ENCODE peak calls at places on chromosomes 16 and 17, in ten cellular contexts. One of them, this sample, is unnamed.

GRCh38 chr16:85829751-85830445 is 30.4 kb downstream of the COX4I1 start:
- DNase-seq in prostate gland: no peak
- DNase-seq in body of pancreas: peak; percentile 60
- DNase-seq in vagina: no peak
- DNase-seq in uterus: no peak
- DNase-seq in adrenal gland: no peak
- DNase-seq in tibial nerve: peak; percentile 29
- DNase-seq in heart left ventricle: peak; percentile 67
- DNase-seq in IMR-90: no peak
- DNase-seq in upper lobe of left lung: peak; percentile 75
- DNase-seq in this sample: no peak

GRCh38 chr16:70695351-70696070 is 9.7 kb upstream of the MTSS2 start:
- DNase-seq in tibial nerve: no peak
- DNase-seq in vagina: no peak
- DNase-seq in IMR-90: no peak
- DNase-seq in prostate gland: no peak
- DNase-seq in body of pancreas: no peak
- DNase-seq in adrenal gland: no peak
- DNase-seq in uterus: no peak
- DNase-seq in upper lobe of left lung: no peak
- DNase-seq in heart left ventricle: peak; percentile 89
- DNase-seq in this sample: no peak

GRCh38 chr17:52827526-52827925 is 669.0 kb upstream of the CA10 start:
- DNase-seq in upper lobe of left lung: peak; percentile 3
- DNase-seq in adrenal gland: no peak
- DNase-seq in IMR-90: no peak
- DNase-seq in body of pancreas: no peak
- DNase-seq in tibial nerve: no peak
- DNase-seq in prostate gland: peak; percentile 70
- DNase-seq in vagina: no peak
- DNase-seq in heart left ventricle: no peak
- DNase-seq in uterus: no peak
- DNase-seq in this sample: no peak

GRCh38 chr17:39845052-39845976 is 18.8 kb downstream of the IKZF3 start:
- DNase-seq in upper lobe of left lung: no peak
- DNase-seq in adrenal gland: no peak
- DNase-seq in uterus: no peak
- DNase-seq in prostate gland: no peak
- DNase-seq in heart left ventricle: no peak
- DNase-seq in vagina: no peak
- DNase-seq in body of pancreas: no peak
- DNase-seq in IMR-90: peak; percentile 5
- DNase-seq in tibial nerve: no peak
- DNase-seq in this sample: no peak

GRCh38 chr16:88570691-88571092 is 489 bp downstream of the ZC3H18 start:
- DNase-seq in prostate gland: no peak
- DNase-seq in IMR-90: no peak
- DNase-seq in vagina: no peak
- DNase-seq in uterus: no peak
- DNase-seq in heart left ventricle: no peak
- DNase-seq in body of pancreas: no peak
- DNase-seq in upper lobe of left lung: no peak
- DNase-seq in tibial nerve: no peak
- DNase-seq in adrenal gland: no peak
- DNase-seq in this sample: no peak

GRCh38 chr16:683396-684066 is 603 bp downstream of the JMJD8 start:
- DNase-seq in IMR-90: no peak
- DNase-seq in tibial nerve: no peak
- DNase-seq in vagina: no peak
- DNase-seq in upper lobe of left lung: no peak
- DNase-seq in prostate gland: no peak
- DNase-seq in adrenal gland: no peak
- DNase-seq in uterus: peak; percentile 27
- DNase-seq in heart left ventricle: no peak
- DNase-seq in body of pancreas: no peak
- DNase-seq in this sample: no peak

GRCh38 chr17:50691550-50692447 is 15.9 kb downstream of the ANKRD40 start:
- DNase-seq in heart left ventricle: no peak
- DNase-seq in vagina: no peak
- DNase-seq in uterus: no peak
- DNase-seq in body of pancreas: peak; percentile 93
- DNase-seq in adrenal gland: no peak
- DNase-seq in prostate gland: no peak
- DNase-seq in tibial nerve: no peak
- DNase-seq in upper lobe of left lung: no peak
- DNase-seq in IMR-90: no peak
- DNase-seq in this sample: no peak

GRCh38 chr16:54484700-54485099 is 198.1 kb upstream of the IRX3 start:
- DNase-seq in heart left ventricle: peak; percentile 39
- DNase-seq in prostate gland: peak; percentile 31
- DNase-seq in IMR-90: no peak
- DNase-seq in body of pancreas: no peak
- DNase-seq in upper lobe of left lung: no peak
- DNase-seq in adrenal gland: no peak
- DNase-seq in tibial nerve: no peak
- DNase-seq in uterus: no peak
- DNase-seq in vagina: no peak
- DNase-seq in this sample: no peak

GRCh38 chr16:892006-892405 is 78.8 kb downstream of the LMF1 start:
- DNase-seq in adrenal gland: no peak
- DNase-seq in vagina: no peak
- DNase-seq in tibial nerve: no peak
- DNase-seq in IMR-90: no peak
- DNase-seq in prostate gland: no peak
- DNase-seq in body of pancreas: no peak
- DNase-seq in heart left ventricle: no peak
- DNase-seq in uterus: no peak
- DNase-seq in upper lobe of left lung: peak; percentile 75
- DNase-seq in this sample: no peak

GRCh38 chr16:85051067-85051709 is 23.6 kb downstream of the KIAA0513 start:
- DNase-seq in upper lobe of left lung: no peak
- DNase-seq in vagina: no peak
- DNase-seq in prostate gland: no peak
- DNase-seq in adrenal gland: no peak
- DNase-seq in tibial nerve: no peak
- DNase-seq in body of pancreas: no peak
- DNase-seq in heart left ventricle: no peak
- DNase-seq in IMR-90: no peak
- DNase-seq in uterus: no peak
- DNase-seq in this sample: no peak

GRCh38 chr16:50354629-50355456 is 13.9 kb downstream of the BRD7 start:
- DNase-seq in vagina: no peak
- DNase-seq in body of pancreas: no peak
- DNase-seq in uterus: no peak
- DNase-seq in tibial nerve: no peak
- DNase-seq in heart left ventricle: no peak
- DNase-seq in adrenal gland: no peak
- DNase-seq in upper lobe of left lung: no peak
- DNase-seq in IMR-90: no peak
- DNase-seq in prostate gland: no peak
- DNase-seq in this sample: no peak

GRCh38 chr17:67156269-67157199 is 88.5 kb downstream of the HELZ start:
- DNase-seq in heart left ventricle: no peak
- DNase-seq in body of pancreas: no peak
- DNase-seq in upper lobe of left lung: no peak
- DNase-seq in uterus: no peak
- DNase-seq in tibial nerve: no peak
- DNase-seq in vagina: no peak
- DNase-seq in IMR-90: peak; percentile 14
- DNase-seq in adrenal gland: no peak
- DNase-seq in prostate gland: no peak
- DNase-seq in this sample: no peak

GRCh38 chr17:58415371-58416055 is 1.8 kb downstream of the RNF43 start:
- DNase-seq in upper lobe of left lung: peak; percentile 58
- DNase-seq in prostate gland: peak; percentile 46
- DNase-seq in uterus: no peak
- DNase-seq in body of pancreas: peak; percentile 76
- DNase-seq in tibial nerve: no peak
- DNase-seq in adrenal gland: peak; percentile 37
- DNase-seq in IMR-90: no peak
- DNase-seq in vagina: no peak
- DNase-seq in heart left ventricle: peak; percentile 56
- DNase-seq in this sample: no peak

GRCh38 chr16:78836802-78837489 is 737.5 kb downstream of the WWOX start:
- DNase-seq in vagina: no peak
- DNase-seq in adrenal gland: no peak
- DNase-seq in uterus: no peak
- DNase-seq in heart left ventricle: no peak
- DNase-seq in tibial nerve: no peak
- DNase-seq in body of pancreas: no peak
- DNase-seq in prostate gland: no peak
- DNase-seq in upper lobe of left lung: no peak
- DNase-seq in IMR-90: no peak
- DNase-seq in this sample: no peak

GRCh38 chr16:67539691-67540635 is 11.3 kb downstream of the RIPOR1 start:
- DNase-seq in body of pancreas: no peak
- DNase-seq in uterus: no peak
- DNase-seq in IMR-90: no peak
- DNase-seq in adrenal gland: no peak
- DNase-seq in vagina: no peak
- DNase-seq in prostate gland: no peak
- DNase-seq in upper lobe of left lung: no peak
- DNase-seq in tibial nerve: no peak
- DNase-seq in heart left ventricle: no peak
- DNase-seq in this sample: no peak
- H3K4me3 ChIP-seq in body of pancreas: no peak overlapping the region
- H3K4me3 ChIP-seq in uterus: no peak overlapping the region
- H3K4me3 ChIP-seq in IMR-90: no peak overlapping the region
- H3K4me3 ChIP-seq in adrenal gland: no peak overlapping the region
- H3K4me3 ChIP-seq in vagina: no peak overlapping the region
- H3K4me3 ChIP-seq in prostate gland: no peak overlapping the region
- H3K4me3 ChIP-seq in upper lobe of left lung: no peak overlapping the region
- H3K4me3 ChIP-seq in tibial nerve: no peak overlapping the region
- H3K4me3 ChIP-seq in heart left ventricle: no peak overlapping the region
- H3K4me3 ChIP-seq in this sample: no peak overlapping the region

DNA sequence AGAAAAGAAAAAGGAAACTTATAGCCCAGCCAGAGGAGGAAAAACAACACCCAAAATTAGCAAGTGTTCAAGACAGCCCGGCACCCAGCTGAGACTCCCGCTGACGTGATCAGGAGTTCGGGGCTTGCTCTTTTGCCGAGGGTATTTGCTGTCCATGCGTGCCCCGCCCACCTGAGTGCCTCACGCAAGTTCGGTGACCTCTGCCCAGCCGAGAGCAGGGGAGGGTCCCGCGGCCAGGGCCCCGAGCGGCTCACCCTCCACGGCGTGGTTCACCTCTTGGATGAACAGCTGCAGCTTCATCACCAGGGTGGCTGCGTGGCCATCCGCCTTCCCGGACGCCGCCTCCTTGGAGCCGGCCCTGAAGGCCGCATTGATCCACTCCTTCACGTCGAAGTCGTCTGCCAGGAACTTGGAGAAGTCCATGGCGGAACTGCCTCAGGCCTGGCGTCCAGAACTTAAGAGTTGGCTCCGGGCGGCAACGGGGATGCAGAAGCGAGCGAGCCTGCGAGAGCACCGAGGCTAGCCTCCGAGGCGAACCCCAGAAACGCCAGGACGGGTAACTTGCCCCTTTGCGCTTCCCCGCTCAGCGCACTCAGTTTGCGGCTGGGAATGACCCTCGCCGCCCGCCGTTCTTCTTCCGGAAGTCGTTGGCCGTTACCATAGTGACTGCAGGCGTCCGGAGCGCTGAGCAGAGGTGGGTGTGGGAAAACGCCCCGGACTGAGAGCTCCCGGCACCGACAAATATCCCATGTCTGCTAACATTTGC is at the start of gene COG7:
- DNase-seq in uterus: peak; percentile 87
- DNase-seq in upper lobe of left lung: peak; percentile 94
- DNase-seq in vagina: no peak
- DNase-seq in adrenal gland: peak; percentile 89
- DNase-seq in heart left ventricle: peak; percentile 93
- DNase-seq in tibial nerve: peak; percentile 88
- DNase-seq in prostate gland: peak; percentile 75
- DNase-seq in IMR-90: peak; percentile 86
- DNase-seq in body of pancreas: peak; percentile 90
- DNase-seq in this sample: peak; percentile 97
- TF ChIP-seq POLR2A in uterus: peak; percentile 7
- TF ChIP-seq POLR2A in upper lobe of left lung: no peak
- TF ChIP-seq POLR2A in vagina: no peak
- TF ChIP-seq POLR2A in adrenal gland: peak; percentile 29
- TF ChIP-seq POLR2A in heart left ventricle: no peak
- TF ChIP-seq POLR2A in tibial nerve: no peak
- TF ChIP-seq POLR2A in prostate gland: peak; percentile 10
- TF ChIP-seq POLR2A in IMR-90: no peak
- TF ChIP-seq POLR2A in body of pancreas: peak; percentile 47
- TF ChIP-seq POLR2A in this sample: no peak

GRCh38 chr16:51576498-51576897 is 425.4 kb upstream of the SALL1 start:
- DNase-seq in body of pancreas: no peak
- DNase-seq in upper lobe of left lung: no peak
- DNase-seq in vagina: peak; percentile 28
- DNase-seq in tibial nerve: no peak
- DNase-seq in adrenal gland: no peak
- DNase-seq in uterus: no peak
- DNase-seq in prostate gland: no peak
- DNase-seq in IMR-90: no peak
- DNase-seq in heart left ventricle: no peak
- DNase-seq in this sample: no peak

GRCh38 chr16:51573191-51573590 is 422.1 kb upstream of the SALL1 start:
- DNase-seq in tibial nerve: no peak
- DNase-seq in adrenal gland: no peak
- DNase-seq in upper lobe of left lung: no peak
- DNase-seq in uterus: no peak
- DNase-seq in prostate gland: no peak
- DNase-seq in heart left ventricle: no peak
- DNase-seq in vagina: no peak
- DNase-seq in IMR-90: no peak
- DNase-seq in body of pancreas: no peak
- DNase-seq in this sample: no peak

GRCh38 chr16:51577621-51578303 is 426.7 kb upstream of the SALL1 start:
- DNase-seq in vagina: peak; percentile 14
- DNase-seq in IMR-90: peak; percentile 15
- DNase-seq in adrenal gland: no peak
- DNase-seq in prostate gland: no peak
- DNase-seq in tibial nerve: no peak
- DNase-seq in body of pancreas: no peak
- DNase-seq in uterus: no peak
- DNase-seq in heart left ventricle: no peak
- DNase-seq in upper lobe of left lung: no peak
- DNase-seq in this sample: no peak
- TF ChIP-seq CTCF in vagina: no peak
- TF ChIP-seq CTCF in IMR-90: no peak
- TF ChIP-seq CTCF in adrenal gland: no peak
- TF ChIP-seq CTCF in prostate gland: no peak
- TF ChIP-seq CTCF in tibial nerve: no peak
- TF ChIP-seq CTCF in body of pancreas: no peak
- TF ChIP-seq CTCF in uterus: no peak
- TF ChIP-seq CTCF in heart left ventricle: no peak
- TF ChIP-seq CTCF in upper lobe of left lung: no peak
- TF ChIP-seq CTCF in this sample: no peak

DNA sequence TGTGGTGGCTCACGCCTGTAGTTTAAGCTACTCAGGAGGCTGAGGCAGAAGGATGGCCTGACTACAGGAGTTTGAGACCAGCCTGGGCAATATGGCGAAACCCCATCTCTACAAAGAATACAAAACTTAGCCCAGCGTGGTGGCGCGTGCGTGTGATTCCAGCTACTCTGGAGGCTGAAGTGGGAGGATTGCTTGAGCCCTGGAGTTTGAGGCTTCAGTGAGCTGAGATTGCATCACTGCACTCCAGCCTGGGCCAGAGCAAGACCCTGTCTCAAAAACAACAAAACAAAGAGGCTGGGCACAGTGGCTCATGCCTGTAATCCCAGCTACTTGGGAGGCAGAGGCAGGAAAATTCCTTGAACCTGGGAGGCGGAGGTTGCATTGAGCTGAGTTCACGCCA is 7.0 kb upstream of the CSNK1D start:
- DNase-seq in upper lobe of left lung: no peak
- DNase-seq in IMR-90: no peak
- DNase-seq in tibial nerve: no peak
- DNase-seq in uterus: no peak
- DNase-seq in adrenal gland: no peak
- DNase-seq in heart left ventricle: peak; percentile 18
- DNase-seq in prostate gland: no peak
- DNase-seq in body of pancreas: no peak
- DNase-seq in vagina: no peak
- DNase-seq in this sample: no peak
- H3K4me3 ChIP-seq in upper lobe of left lung: no peak overlapping the region
- H3K4me3 ChIP-seq in IMR-90: no peak overlapping the region
- H3K4me3 ChIP-seq in tibial nerve: no peak overlapping the region
- H3K4me3 ChIP-seq in uterus: no peak overlapping the region
- H3K4me3 ChIP-seq in adrenal gland: no peak overlapping the region
- H3K4me3 ChIP-seq in heart left ventricle: no peak overlapping the region
- H3K4me3 ChIP-seq in prostate gland: no peak overlapping the region
- H3K4me3 ChIP-seq in body of pancreas: no peak overlapping the region
- H3K4me3 ChIP-seq in vagina: no peak overlapping the region
- H3K4me3 ChIP-seq in this sample: no peak overlapping the region